ENCODE peak calls at places on chromosome 1, in five cellular contexts. One of them, this sample, is unnamed.

GRCh38 chr1:59340411-59341307 is 43.8 kb downstream of the FGGY start:
- DNase-seq in fibroblast of mammary gland: no peak
- DNase-seq in MM.1S: no peak
- DNase-seq in astrocyte of the spinal cord: no peak
- DNase-seq in left ventricle myocardium inferior: no peak
- DNase-seq in this sample: peak

GRCh38 chr1:192776206-192776605 is 32.6 kb upstream of the RGS2 start:
- DNase-seq in astrocyte of the spinal cord: no peak
- DNase-seq in left ventricle myocardium inferior: no peak
- DNase-seq in fibroblast of mammary gland: no peak
- DNase-seq in MM.1S: no peak
- DNase-seq in this sample: no peak

GRCh38 chr1:234386122-234386521 is 12.9 kb downstream of the COA6 start:
- DNase-seq in left ventricle myocardium inferior: no peak
- DNase-seq in MM.1S: no peak
- DNase-seq in astrocyte of the spinal cord: no peak
- DNase-seq in fibroblast of mammary gland: no peak
- DNase-seq in this sample: no peak

GRCh38 chr1:93081716-93082115 is 2.6 kb downstream of the MTF2 start:
- DNase-seq in left ventricle myocardium inferior: no peak
- DNase-seq in fibroblast of mammary gland: peak
- DNase-seq in astrocyte of the spinal cord: peak
- DNase-seq in MM.1S: no peak
- DNase-seq in this sample: no peak

GRCh38 chr1:2803931-2804627 is 2.6 kb upstream of the TTC34 start:
- DNase-seq in fibroblast of mammary gland: no peak
- DNase-seq in MM.1S: no peak
- DNase-seq in left ventricle myocardium inferior: no peak
- DNase-seq in astrocyte of the spinal cord: no peak
- DNase-seq in this sample: no peak

GRCh38 chr1:64163972-64164371 is 39.5 kb upstream of the UBE2U start:
- DNase-seq in MM.1S: no peak
- DNase-seq in left ventricle myocardium inferior: no peak
- DNase-seq in fibroblast of mammary gland: peak
- DNase-seq in astrocyte of the spinal cord: peak
- DNase-seq in this sample: no peak

GRCh38 chr1:118143136-118143535 is 41.9 kb downstream of the SPAG17 start:
- DNase-seq in astrocyte of the spinal cord: no peak
- DNase-seq in left ventricle myocardium inferior: no peak
- DNase-seq in fibroblast of mammary gland: no peak
- DNase-seq in MM.1S: no peak
- DNase-seq in this sample: no peak

GRCh38 chr1:202237052-202237451 is 43.5 kb downstream of the LGR6 start:
- DNase-seq in astrocyte of the spinal cord: no peak
- DNase-seq in MM.1S: peak
- DNase-seq in fibroblast of mammary gland: peak
- DNase-seq in left ventricle myocardium inferior: no peak
- DNase-seq in this sample: peak

GRCh38 chr1:2439369-2439768 is 27.0 kb upstream of the PEX10 start:
- DNase-seq in MM.1S: peak
- DNase-seq in fibroblast of mammary gland: no peak
- DNase-seq in astrocyte of the spinal cord: no peak
- DNase-seq in left ventricle myocardium inferior: no peak
- DNase-seq in this sample: no peak

GRCh38 chr1:74596770-74597169 is 76.8 kb downstream of the ERICH3 start:
- DNase-seq in fibroblast of mammary gland: no peak
- DNase-seq in MM.1S: no peak
- DNase-seq in left ventricle myocardium inferior: no peak
- DNase-seq in astrocyte of the spinal cord: no peak
- DNase-seq in this sample: no peak

GRCh38 chr1:84944767-84945486 is 51.9 kb upstream of the LPAR3 start:
- DNase-seq in astrocyte of the spinal cord: peak
- DNase-seq in fibroblast of mammary gland: peak
- DNase-seq in MM.1S: peak
- DNase-seq in left ventricle myocardium inferior: peak
- DNase-seq in this sample: peak

GRCh38 chr1:236141447-236142357 is 637 bp upstream of the GPR137B start:
- DNase-seq in astrocyte of the spinal cord: peak
- DNase-seq in fibroblast of mammary gland: peak
- DNase-seq in MM.1S: no peak
- DNase-seq in left ventricle myocardium inferior: no peak
- DNase-seq in this sample: peak

GRCh38 chr1:180611016-180611930 is 20.5 kb upstream of the XPR1 start:
- DNase-seq in left ventricle myocardium inferior: no peak
- DNase-seq in MM.1S: no peak
- DNase-seq in astrocyte of the spinal cord: no peak
- DNase-seq in fibroblast of mammary gland: peak
- DNase-seq in this sample: no peak

GRCh38 chr1:202982715-202983435 is 15.8 kb upstream of the CYB5R1 start:
- DNase-seq in fibroblast of mammary gland: no peak
- DNase-seq in astrocyte of the spinal cord: no peak
- DNase-seq in MM.1S: no peak
- DNase-seq in left ventricle myocardium inferior: no peak
- DNase-seq in this sample: no peak

GRCh38 chr1:74673351-74674111 is at the start of gene ERICH3:
- DNase-seq in MM.1S: no peak
- DNase-seq in left ventricle myocardium inferior: no peak
- DNase-seq in fibroblast of mammary gland: peak
- DNase-seq in astrocyte of the spinal cord: no peak
- DNase-seq in this sample: peak

GRCh38 chr1:203166192-203166940 is 9.3 kb downstream of the MYBPH start:
- DNase-seq in MM.1S: peak
- DNase-seq in fibroblast of mammary gland: no peak
- DNase-seq in left ventricle myocardium inferior: no peak
- DNase-seq in astrocyte of the spinal cord: no peak
- DNase-seq in this sample: no peak

GRCh38 chr1:39183503-39184353 is 20.8 kb upstream of the MACF1 start:
- DNase-seq in left ventricle myocardium inferior: no peak
- DNase-seq in astrocyte of the spinal cord: peak
- DNase-seq in MM.1S: peak
- DNase-seq in fibroblast of mammary gland: peak
- DNase-seq in this sample: no peak

GRCh38 chr1:21619041-21619947 is 49.9 kb downstream of the RAP1GAP start:
- DNase-seq in MM.1S: no peak
- DNase-seq in fibroblast of mammary gland: no peak
- DNase-seq in left ventricle myocardium inferior: no peak
- DNase-seq in astrocyte of the spinal cord: no peak
- DNase-seq in this sample: no peak

GRCh38 chr1:3777078-3777547 is 4.6 kb downstream of the SMIM1 start:
- DNase-seq in left ventricle myocardium inferior: no peak
- DNase-seq in MM.1S: no peak
- DNase-seq in fibroblast of mammary gland: no peak
- DNase-seq in astrocyte of the spinal cord: no peak
- DNase-seq in this sample: no peak

DNA sequence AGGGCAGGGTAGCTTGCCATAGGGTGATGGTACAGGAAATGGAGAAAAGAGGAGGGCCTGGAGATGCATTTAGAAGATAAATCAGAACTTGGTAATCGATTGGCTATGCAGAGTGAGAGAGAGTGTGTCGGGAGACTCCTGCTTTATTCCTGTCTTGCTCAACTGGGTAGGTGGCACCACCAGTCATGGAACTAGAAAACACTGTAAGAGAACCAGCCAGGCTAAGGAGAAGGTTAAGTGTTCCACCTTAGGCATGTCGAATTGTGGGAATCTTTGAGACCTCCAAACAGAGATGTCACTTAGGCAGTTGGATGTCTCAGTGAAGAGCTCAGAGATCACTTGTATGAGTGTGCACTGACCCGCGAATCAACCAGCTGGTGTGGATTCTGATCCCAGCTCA is 28.7 kb upstream of the RD3 start:
- DNase-seq in fibroblast of mammary gland: peak
- DNase-seq in left ventricle myocardium inferior: no peak
- DNase-seq in MM.1S: no peak
- DNase-seq in astrocyte of the spinal cord: no peak
- DNase-seq in this sample: no peak
- TF ChIP-seq CTCF in fibroblast of mammary gland: peak
- TF ChIP-seq CTCF in left ventricle myocardium inferior: no peak
- TF ChIP-seq CTCF in MM.1S: no peak
- TF ChIP-seq CTCF in astrocyte of the spinal cord: peak
- TF ChIP-seq CTCF in this sample: no peak

GRCh38 chr1:46043491-46044017 is 88.9 kb downstream of the PIK3R3 start:
- DNase-seq in MM.1S: peak
- DNase-seq in astrocyte of the spinal cord: no peak
- DNase-seq in left ventricle myocardium inferior: no peak
- DNase-seq in fibroblast of mammary gland: no peak
- DNase-seq in this sample: peak
- H3K4me3 ChIP-seq in MM.1S: peak
- H3K4me3 ChIP-seq in astrocyte of the spinal cord: no peak
- H3K4me3 ChIP-seq in left ventricle myocardium inferior: no peak
- H3K4me3 ChIP-seq in fibroblast of mammary gland: no peak
- H3K4me3 ChIP-seq in this sample: no peak

DNA sequence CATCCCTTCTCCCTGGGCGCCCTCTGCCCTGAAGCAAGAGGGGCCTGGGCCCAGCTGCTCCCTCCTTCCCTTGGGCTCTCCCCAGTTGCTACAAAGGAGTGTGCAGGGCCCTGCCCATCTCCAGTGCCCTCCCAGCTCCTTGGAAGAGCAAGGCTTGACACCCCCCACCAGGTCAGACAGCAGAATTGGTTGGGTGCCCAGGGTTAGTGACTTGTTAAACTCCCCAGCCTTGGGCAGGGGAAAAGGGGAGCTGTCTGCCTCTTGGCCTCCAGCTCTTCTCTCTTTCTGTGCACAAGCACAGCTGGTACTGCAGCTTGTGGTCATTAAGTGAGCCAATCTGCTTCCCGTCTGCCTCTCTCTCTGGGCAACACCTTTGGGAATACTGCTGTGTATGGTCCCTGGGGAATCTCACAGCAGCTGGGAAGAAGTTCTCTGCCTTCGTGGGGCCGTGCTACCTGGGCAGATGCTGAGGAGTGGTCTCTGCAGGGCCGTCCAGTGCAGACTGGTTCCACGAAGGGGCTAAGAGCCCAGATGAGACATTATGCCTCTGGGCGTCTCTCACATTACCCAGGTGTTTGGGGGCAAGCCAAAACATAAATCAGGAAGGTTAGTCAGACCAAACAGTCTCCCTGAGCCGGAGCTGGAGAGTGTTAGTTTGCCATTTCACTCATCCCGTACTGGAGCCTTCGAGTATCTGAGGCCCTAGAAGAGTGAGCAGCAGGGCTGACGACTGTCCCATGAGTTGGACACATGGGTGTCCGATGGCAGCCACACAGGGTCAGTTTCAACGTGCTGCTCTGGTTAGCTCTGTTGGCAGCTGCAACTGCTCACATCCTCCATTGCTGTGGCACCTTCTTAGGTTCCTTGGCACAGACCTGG is 37.3 kb downstream of the TMEM53 start:
- DNase-seq in MM.1S: no peak
- DNase-seq in left ventricle myocardium inferior: no peak
- DNase-seq in astrocyte of the spinal cord: peak
- DNase-seq in fibroblast of mammary gland: peak
- DNase-seq in this sample: no peak
- TF ChIP-seq CTCF in MM.1S: no peak
- TF ChIP-seq CTCF in left ventricle myocardium inferior: no peak
- TF ChIP-seq CTCF in astrocyte of the spinal cord: no peak
- TF ChIP-seq CTCF in fibroblast of mammary gland: no peak
- TF ChIP-seq CTCF in this sample: no peak

DNA sequence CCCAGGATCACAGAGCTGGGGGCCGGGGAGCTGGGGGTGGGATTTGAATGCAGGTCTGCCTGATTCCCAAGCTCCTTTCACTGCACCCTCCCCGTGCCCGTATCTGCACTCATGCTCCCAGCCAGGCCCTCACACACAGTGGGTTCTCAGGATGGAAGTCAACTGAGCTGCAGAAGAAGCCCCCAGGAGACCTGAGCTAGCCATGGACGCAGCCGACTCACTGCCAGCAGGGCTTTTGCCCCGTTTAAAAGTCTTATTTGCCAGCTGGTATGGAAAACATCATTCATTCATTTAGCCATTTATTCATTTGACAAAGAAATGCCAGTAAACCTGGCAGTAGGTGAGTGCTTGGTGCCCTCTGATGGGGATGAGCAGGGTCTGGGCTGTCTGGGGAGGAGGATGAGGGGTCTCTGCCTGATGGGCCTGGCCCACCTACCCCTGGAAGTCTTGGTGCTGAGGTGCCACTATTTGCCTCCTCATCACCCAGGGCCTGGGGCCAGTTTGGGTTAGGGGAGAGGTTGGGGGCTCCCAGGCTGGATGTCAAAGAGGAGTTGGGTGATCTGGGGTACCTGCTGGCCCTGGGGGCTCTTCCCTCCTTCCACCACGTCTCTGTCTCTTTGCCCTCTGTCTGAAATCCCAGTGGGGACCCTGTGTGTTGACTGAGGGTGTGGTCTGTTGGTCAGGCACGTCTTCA is 2.8 kb downstream of the TNFRSF1B start:
- DNase-seq in MM.1S: no peak
- DNase-seq in fibroblast of mammary gland: no peak
- DNase-seq in left ventricle myocardium inferior: no peak
- DNase-seq in astrocyte of the spinal cord: no peak
- DNase-seq in this sample: no peak
- H3K4me3 ChIP-seq in MM.1S: no peak
- H3K4me3 ChIP-seq in fibroblast of mammary gland: no peak
- H3K4me3 ChIP-seq in left ventricle myocardium inferior: peak
- H3K4me3 ChIP-seq in astrocyte of the spinal cord: no peak
- H3K4me3 ChIP-seq in this sample: no peak

This sample was measured in GM06990.